ENCODE peak calls at places on chromosome 16, in seven cellular contexts. E, U, P, T, M, O and S are unnamed samples.

GRCh38 chr16:87780385-87780989 is 14.7 kb upstream of the KLHDC4 start:
- DNase-seq in E (peak), U (no peak), P (no peak), T (no peak), M (no peak), O (no peak), S (no peak)

GRCh38 chr16:61263400-61263799 is 772.8 kb downstream of the CDH8 start:
- DNase-seq in E (no peak), U (no peak), P (no peak), T (no peak), M (no peak), O (no peak), S (no peak)

GRCh38 chr16:81560979-81561657 is 116.5 kb downstream of the CMIP start:
- DNase-seq in E (no peak), U (no peak), P (no peak), T (no peak), M (no peak), O (no peak), S (no peak)

GRCh38 chr16:89890200-89890599 is 16.8 kb downstream of the TCF25 start:
- DNase-seq in E (no peak), U (no peak), P (no peak), T (no peak), M (no peak), O (no peak), S (no peak)

GRCh38 chr16:87958632-87959031 is 7.4 kb downstream of the BANP start:
- DNase-seq in E (no peak), U (no peak), P (no peak), T (no peak), M (no peak), O (no peak), S (no peak)

GRCh38 chr16:79372504-79373184 is 227.9 kb downstream of the MAF start:
- DNase-seq in E (peak), U (no peak), P (no peak), T (peak), M (no peak), O (no peak), S (no peak)

GRCh38 chr16:78890496-78890895 is 710.0 kb downstream of the MAF start:
- DNase-seq in E (no peak), U (no peak), P (no peak), T (no peak), M (no peak), O (no peak), S (no peak)

GRCh38 chr16:80806957-80807356 is 2.6 kb upstream of the CDYL2 start:
- DNase-seq in E (peak), U (no peak), P (no peak), T (no peak), M (no peak), O (no peak), S (no peak)

GRCh38 chr16:19938536-19938935 is 53.9 kb upstream of the GPRC5B start:
- DNase-seq in E (no peak), U (no peak), P (no peak), T (no peak), M (no peak), O (no peak), S (no peak)

GRCh38 chr16:24825696-24826095 is 20.1 kb upstream of the SLC5A11 start:
- DNase-seq in E (no peak), U (no peak), P (no peak), T (no peak), M (no peak), O (no peak), S (no peak)

GRCh38 chr16:74601131-74601871 is 5.6 kb downstream of the GLG1 start:
- DNase-seq in E (no peak), U (no peak), P (no peak), T (no peak), M (no peak), O (no peak), S (no peak)

GRCh38 chr16:77584205-77584859 is 138.0 kb upstream of the NUDT7 start:
- DNase-seq in E (peak), U (peak), P (no peak), T (peak), M (no peak), O (peak), S (peak)

GRCh38 chr16:49345829-49346228 is 27.8 kb upstream of the C16orf78 start:
- DNase-seq in E (no peak), U (peak), P (no peak), T (peak), M (no peak), O (peak), S (no peak)

GRCh38 chr16:23145608-23146007 is 3.6 kb downstream of the USP31 start:
- DNase-seq in E (peak), U (no peak), P (no peak), T (no peak), M (no peak), O (no peak), S (no peak)

GRCh38 chr16:66996324-66996982 is 8.1 kb downstream of the CES4A start:
- DNase-seq in E (peak), U (no peak), P (peak), T (peak), M (no peak), O (no peak), S (no peak)

GRCh38 chr16:23403547-23403946 is 49.4 kb downstream of the COG7 start:
- DNase-seq in E (no peak), U (no peak), P (peak), T (no peak), M (peak), O (no peak), S (no peak)

GRCh38 chr16:88685156-88686061 is 898 bp downstream of the SNAI3 start:
- DNase-seq in E (peak), U (peak), P (no peak), T (peak), M (no peak), O (no peak), S (no peak)

GRCh38 chr16:25838724-25839186 is 147.0 kb downstream of the HS3ST4 start:
- DNase-seq in E (peak), U (peak), P (no peak), T (peak), M (no peak), O (peak), S (peak)

GRCh38 chr16:12874135-12874534 is 27.3 kb upstream of the SHISA9 start:
- DNase-seq in E (peak), U (no peak), P (no peak), T (no peak), M (no peak), O (no peak), S (no peak)

GRCh38 chr16:47036201-47036600 is 62.7 kb upstream of the DNAJA2 start:
- DNase-seq in E (no peak), U (no peak), P (no peak), T (no peak), M (no peak), O (no peak), S (no peak)

GRCh38 chr16:86559802-86560305 is 4.8 kb upstream of the MTHFSD start:
- DNase-seq in E (no peak), U (no peak), P (no peak), T (no peak), M (no peak), O (no peak), S (no peak)

GRCh38 chr16:14436410-14436955 is 193.6 kb downstream of the PARN start:
- DNase-seq in E (no peak), U (no peak), P (no peak), T (no peak), M (no peak), O (no peak), S (no peak)

GRCh38 chr16:69190046-69190588 is 3.2 kb downstream of the SNTB2 start:
- DNase-seq in E (no peak), U (no peak), P (no peak), T (no peak), M (no peak), O (no peak), S (no peak)

GRCh38 chr16:4359914-4360313 is 8.8 kb upstream of the PAM16 start:
- DNase-seq in E (no peak), U (no peak), P (no peak), T (no peak), M (no peak), O (no peak), S (no peak)

GRCh38 chr16:86259499-86259898 is 250.8 kb upstream of the FOXF1 start:
- DNase-seq in E (no peak), U (no peak), P (no peak), T (no peak), M (no peak), O (no peak), S (no peak)

GRCh38 chr16:22077700-22078313 is 14.5 kb upstream of the VWA3A start:
- DNase-seq in E (peak), U (peak), P (no peak), T (peak), M (no peak), O (peak), S (peak)

GRCh38 chr16:27424772-27425498 is 23.0 kb downstream of the IL21R start:
- DNase-seq in E (no peak), U (no peak), P (peak), T (no peak), M (no peak), O (no peak), S (no peak)

GRCh38 chr16:31705371-31705770 is 168.2 kb upstream of the ZNF267 start:
- DNase-seq in E (no peak), U (no peak), P (no peak), T (no peak), M (no peak), O (no peak), S (no peak)

GRCh38 chr16:50692999-50693781 is at the start of gene NOD2:
- DNase-seq in E (peak), U (peak), P (no peak), T (peak), M (no peak), O (peak), S (no peak)

GRCh38 chr16:69179255-69180010 is 7.5 kb upstream of the SNTB2 start:
- DNase-seq in E (peak), U (no peak), P (peak), T (peak), M (peak), O (no peak), S (no peak)

GRCh38 chr16:58814348-58814801 is 80.3 kb upstream of the GOT2 start:
- DNase-seq in E (peak), U (peak), P (no peak), T (peak), M (no peak), O (peak), S (peak)

GRCh38 chr16:5604770-5605169 is 507.2 kb upstream of the EEF2KMT start:
- DNase-seq in E (no peak), U (no peak), P (no peak), T (peak), M (no peak), O (peak), S (no peak)
- TF ChIP-seq CTCF in E (no peak), U (no peak), P (no peak), T (peak), M (no peak), O (peak), S (no peak)

DNA sequence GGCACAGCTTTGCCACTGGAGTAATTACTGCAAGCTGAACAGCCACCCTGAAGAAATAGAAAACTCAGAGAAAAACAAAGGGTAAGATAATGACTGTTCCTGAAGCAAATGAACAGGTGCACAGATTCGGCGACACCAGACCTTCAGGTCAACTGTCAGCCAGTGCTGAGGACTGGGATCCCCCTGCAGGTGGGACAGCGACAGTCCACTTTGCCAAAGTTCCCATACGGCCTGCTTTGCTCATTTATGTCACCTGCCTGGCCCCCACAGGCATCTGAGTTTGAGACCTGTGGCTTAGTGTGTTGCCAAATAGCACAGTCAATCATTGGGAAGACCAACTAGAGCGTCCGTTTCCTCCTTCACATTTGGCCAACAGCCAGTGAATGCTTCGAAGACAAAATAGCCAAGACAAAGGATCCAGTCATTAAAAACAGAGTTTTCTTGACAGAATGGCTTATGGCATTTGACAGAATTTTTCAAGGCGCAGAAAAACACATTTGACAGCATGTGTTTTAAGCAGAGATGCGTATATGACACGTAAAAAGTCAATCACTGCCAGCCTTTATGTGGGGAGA is 113.8 kb downstream of the ABCC12 start:
- DNase-seq in E (no peak), U (peak), P (no peak), T (peak), M (no peak), O (peak), S (no peak)
- TF ChIP-seq CTCF in E (peak), U (peak), P (no peak), T (peak), M (no peak), O (peak), S (peak)

DNA sequence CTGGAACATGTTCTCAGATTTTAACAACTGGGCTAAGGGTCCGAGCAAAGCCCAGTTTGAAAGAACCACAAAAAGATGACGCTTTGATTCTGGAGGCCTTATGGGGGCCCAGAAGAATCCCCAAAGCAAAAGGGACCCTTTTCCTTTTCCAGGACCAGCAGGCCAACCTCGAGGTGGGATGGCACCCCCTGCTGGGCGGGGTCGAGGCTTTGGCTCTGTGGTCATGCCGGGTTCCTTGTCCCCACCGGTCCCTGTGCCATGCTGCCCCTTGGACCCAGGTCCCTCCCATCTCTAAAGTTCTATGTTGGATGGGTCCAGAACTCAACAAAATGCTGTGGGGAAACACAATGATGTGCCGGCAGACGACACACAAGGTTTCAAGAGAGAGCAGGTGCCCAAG is 30.9 kb downstream of the TMEM204 start:
- DNase-seq in E (no peak), U (no peak), P (no peak), T (no peak), M (no peak), O (peak), S (no peak)
- TF ChIP-seq CTCF in E (peak), U (no peak), P (no peak), T (no peak), M (no peak), O (peak), S (no peak)

GRCh38 chr16:65698943-65699342 is 577.1 kb upstream of the CDH11 start:
- DNase-seq in E (peak), U (no peak), P (no peak), T (peak), M (no peak), O (no peak), S (no peak)

GRCh38 chr16:65702707-65703402 is 581.0 kb upstream of the CDH11 start:
- DNase-seq in E (no peak), U (no peak), P (no peak), T (no peak), M (no peak), O (no peak), S (no peak)

GRCh38 chr16:65700599-65700998 is 578.7 kb upstream of the CDH11 start:
- DNase-seq in E (peak), U (no peak), P (no peak), T (no peak), M (no peak), O (no peak), S (no peak)

GRCh38 chr16:65710107-65710506 is 588.2 kb upstream of the CDH11 start:
- DNase-seq in E (no peak), U (no peak), P (no peak), T (no peak), M (no peak), O (no peak), S (no peak)

GRCh38 chr16:65704866-65705265 is 583.0 kb upstream of the CDH11 start:
- DNase-seq in E (no peak), U (peak), P (no peak), T (no peak), M (no peak), O (no peak), S (no peak)
- TF ChIP-seq CTCF in E (peak), U (no peak), P (no peak), T (peak), M (no peak), O (no peak), S (no peak)

GRCh38 chr16:30637952-30638351 is 12.8 kb upstream of the PRR14 start:
- DNase-seq in E (peak), U (no peak), P (no peak), T (peak), M (no peak), O (no peak), S (no peak)
- TF ChIP-seq CTCF in E (peak), U (no peak), P (no peak), T (peak), M (no peak), O (peak), S (no peak)

GRCh38 chr16:73032548-73033270 is 15.2 kb downstream of the ZFHX3 start:
- DNase-seq in E (no peak), U (no peak), P (no peak), T (no peak), M (no peak), O (no peak), S (no peak)

GRCh38 chr16:73028263-73028662 is 19.7 kb downstream of the ZFHX3 start:
- DNase-seq in E (no peak), U (no peak), P (peak), T (peak), M (no peak), O (no peak), S (no peak)

GRCh38 chr16:73028721-73029361 is 19.1 kb downstream of the ZFHX3 start:
- DNase-seq in E (no peak), U (no peak), P (peak), T (no peak), M (no peak), O (no peak), S (no peak)

GRCh38 chr16:73033271-73033998 is 14.5 kb downstream of the ZFHX3 start:
- DNase-seq in E (no peak), U (peak), P (no peak), T (no peak), M (no peak), O (peak), S (no peak)

GRCh38 chr16:73031155-73031866 is 16.6 kb downstream of the ZFHX3 start:
- DNase-seq in E (peak), U (no peak), P (peak), T (no peak), M (no peak), O (no peak), S (no peak)
- TF ChIP-seq CTCF in E (peak), U (no peak), P (no peak), T (no peak), M (no peak), O (no peak), S (no peak)